ENCODE peak calls at places on chromosomes 11 and 22, in nine cellular contexts. G is uterus; S is IMR-90; R is stimulated activated CD4-positive, alpha-beta T cell treated with anti-CD3 and anti-CD28 coated beads, Interleukin-4, amount 100 ng/mL, for 48 hours; C is pulmonary artery endothelial cell; F is fibroblast of lung; U is testis; B is activated T-cell treated with anti-CD3 and anti-CD28 coated beads for 4 hours; Q is tibial nerve. E is an unnamed sample.

GRCh38 chr11:76250520-76251222 is 44.4 kb upstream of the WNT11 start:
- DNase-seq in G (no peak), S (no peak), R (no peak), C (no peak), F (no peak), U (no peak), B (no peak), Q (no peak), E (no peak)

GRCh38 chr22:46929689-46930225 is 167.3 kb downstream of the TBC1D22A start:
- DNase-seq in G (no peak), S (no peak), R (no peak), C (no peak), F (no peak), U (no peak), B (no peak), Q (no peak), E (peak)

GRCh38 chr11:46475926-46476545 is 84.5 kb upstream of the CHRM4 start:
- DNase-seq in G (no peak), S (no peak), R (no peak), C (no peak), F (no peak), U (no peak), B (no peak), Q (no peak), E (no peak)

GRCh38 chr22:48940266-48940987 is 887.2 kb downstream of the BRD1 start:
- DNase-seq in G (no peak), S (no peak), R (no peak), C (no peak), F (no peak), U (peak), B (no peak), Q (no peak), E (peak)

GRCh38 chr22:46803031-46803880 is 40.8 kb downstream of the TBC1D22A start:
- DNase-seq in G (no peak), S (no peak), R (peak), C (no peak), F (peak), U (peak), B (peak), Q (no peak), E (peak)

GRCh38 chr11:102494216-102494615 is 36.3 kb downstream of the MMP7 start:
- DNase-seq in G (no peak), S (peak), R (no peak), C (peak), F (no peak), U (no peak), B (no peak), Q (no peak), E (no peak)

GRCh38 chr22:38247713-38248112 is 25.1 kb downstream of the TMEM184B start:
- DNase-seq in G (no peak), S (no peak), R (no peak), C (no peak), F (no peak), U (no peak), B (no peak), Q (no peak), E (no peak)

GRCh38 chr22:47448231-47449035 is 686.0 kb downstream of the TBC1D22A start:
- DNase-seq in G (no peak), S (no peak), R (no peak), C (no peak), F (no peak), U (no peak), B (no peak), Q (no peak), E (peak)

GRCh38 chr11:19241260-19242183 is 777 bp upstream of the E2F8 start:
- DNase-seq in G (no peak), S (no peak), R (peak), C (no peak), F (no peak), U (no peak), B (no peak), Q (no peak), E (no peak)

GRCh38 chr11:434496-434895 is 7.3 kb downstream of the ANO9 start:
- DNase-seq in G (no peak), S (no peak), R (no peak), C (no peak), F (no peak), U (no peak), B (no peak), Q (no peak), E (no peak)

GRCh38 chr22:42533638-42533977 is 14.0 kb upstream of the RRP7A start:
- DNase-seq in G (no peak), S (no peak), R (no peak), C (no peak), F (no peak), U (no peak), B (no peak), Q (no peak), E (no peak)

GRCh38 chr11:72722050-72722748 is 30.0 kb downstream of the ARAP1 start:
- DNase-seq in G (peak), S (peak), R (peak), C (peak), F (peak), U (peak), B (peak), Q (peak), E (peak)

GRCh38 chr22:37749223-37749622 is 52.4 kb downstream of the TRIOBP start:
- DNase-seq in G (no peak), S (no peak), R (no peak), C (no peak), F (no peak), U (no peak), B (no peak), Q (no peak), E (no peak)

GRCh38 chr22:36221799-36222751 is 17.3 kb downstream of the APOL2 start:
- DNase-seq in G (no peak), S (no peak), R (peak), C (no peak), F (peak), U (peak), B (peak), Q (no peak), E (no peak)

GRCh38 chr11:72195921-72196320 is 4.0 kb downstream of the FOLR1 start:
- DNase-seq in G (no peak), S (no peak), R (no peak), C (no peak), F (no peak), U (no peak), B (no peak), Q (no peak), E (no peak)

GRCh38 chr11:6670202-6670830 is 12.8 kb downstream of the MRPL17 start:
- DNase-seq in G (no peak), S (no peak), R (no peak), C (no peak), F (no peak), U (no peak), B (no peak), Q (no peak), E (no peak)

GRCh38 chr11:115222218-115222862 is 281.9 kb downstream of the CADM1 start:
- DNase-seq in G (no peak), S (peak), R (no peak), C (peak), F (peak), U (no peak), B (no peak), Q (no peak), E (no peak)

GRCh38 chr11:76206327-76207081 is at the start of gene WNT11:
- DNase-seq in G (peak), S (no peak), R (no peak), C (no peak), F (peak), U (peak), B (no peak), Q (no peak), E (peak)

GRCh38 chr11:13685461-13686108 is 17.1 kb downstream of the FAR1 start:
- DNase-seq in G (no peak), S (peak), R (no peak), C (no peak), F (no peak), U (no peak), B (no peak), Q (no peak), E (no peak)

GRCh38 chr22:41407433-41407832 is 25.7 kb downstream of the TEF start:
- DNase-seq in G (no peak), S (no peak), R (no peak), C (no peak), F (no peak), U (no peak), B (no peak), Q (no peak), E (no peak)

GRCh38 chr11:44628730-44629361 is 63.4 kb downstream of the CD82 start:
- DNase-seq in G (peak), S (no peak), R (no peak), C (no peak), F (no peak), U (no peak), B (no peak), Q (no peak), E (peak)

E was measured in lower leg skin.